ENCODE peak calls at places on chromosome 4, in eight cellular contexts. One of them, this sample, is unnamed.
A peak's percentile ranks its signal among the peaks of the same experiment; 100 is the strongest.

GRCh38 chr4:66575024-66575696 is 904.9 kb upstream of the EPHA5 start:
- DNase-seq in Peyer's patch: no peak
- DNase-seq in PC-3: peak; percentile 98
- DNase-seq in left lung: no peak
- DNase-seq in uterus: peak; percentile 15
- DNase-seq in bronchial epithelial cell: peak; percentile 73
- DNase-seq in right atrium auricular region: no peak
- DNase-seq in tibial artery: no peak
- DNase-seq in this sample: peak; percentile 78

GRCh38 chr4:78069859-78070258 is 12.7 kb downstream of the FRAS1 start:
- DNase-seq in left lung: no peak
- DNase-seq in tibial artery: no peak
- DNase-seq in uterus: no peak
- DNase-seq in right atrium auricular region: no peak
- DNase-seq in Peyer's patch: no peak
- DNase-seq in bronchial epithelial cell: no peak
- DNase-seq in PC-3: no peak
- DNase-seq in this sample: no peak

GRCh38 chr4:17687237-17687857 is 72.9 kb downstream of the MED28 start:
- DNase-seq in uterus: no peak
- DNase-seq in right atrium auricular region: no peak
- DNase-seq in left lung: no peak
- DNase-seq in Peyer's patch: no peak
- DNase-seq in bronchial epithelial cell: no peak
- DNase-seq in PC-3: no peak
- DNase-seq in tibial artery: no peak
- DNase-seq in this sample: no peak

GRCh38 chr4:125323547-125324100 is 8.9 kb downstream of the FAT4 start:
- DNase-seq in left lung: no peak
- DNase-seq in uterus: no peak
- DNase-seq in bronchial epithelial cell: peak; percentile 81
- DNase-seq in right atrium auricular region: no peak
- DNase-seq in Peyer's patch: no peak
- DNase-seq in PC-3: peak; percentile 68
- DNase-seq in tibial artery: no peak
- DNase-seq in this sample: peak; percentile 28

GRCh38 chr4:153204247-153205027 is at the start of gene TRIM2:
- DNase-seq in PC-3: peak; percentile 70
- DNase-seq in right atrium auricular region: peak; percentile 86
- DNase-seq in left lung: peak; percentile 81
- DNase-seq in uterus: peak; percentile 68
- DNase-seq in bronchial epithelial cell: peak; percentile 76
- DNase-seq in tibial artery: peak; percentile 83
- DNase-seq in Peyer's patch: peak; percentile 23
- DNase-seq in this sample: peak; percentile 81

GRCh38 chr4:85737254-85737653 is 262.3 kb downstream of the ARHGAP24 start:
- DNase-seq in Peyer's patch: no peak
- DNase-seq in PC-3: no peak
- DNase-seq in bronchial epithelial cell: no peak
- DNase-seq in left lung: no peak
- DNase-seq in uterus: no peak
- DNase-seq in tibial artery: no peak
- DNase-seq in right atrium auricular region: no peak
- DNase-seq in this sample: no peak

GRCh38 chr4:124685851-124686250 is 26.7 kb downstream of the ANKRD50 start:
- DNase-seq in uterus: no peak
- DNase-seq in left lung: no peak
- DNase-seq in right atrium auricular region: no peak
- DNase-seq in tibial artery: no peak
- DNase-seq in PC-3: no peak
- DNase-seq in Peyer's patch: no peak
- DNase-seq in bronchial epithelial cell: no peak
- DNase-seq in this sample: no peak

GRCh38 chr4:5827108-5828004 is 65.5 kb downstream of the CRMP1 start:
- DNase-seq in left lung: no peak
- DNase-seq in bronchial epithelial cell: no peak
- DNase-seq in PC-3: no peak
- DNase-seq in uterus: no peak
- DNase-seq in Peyer's patch: no peak
- DNase-seq in tibial artery: no peak
- DNase-seq in right atrium auricular region: no peak
- DNase-seq in this sample: no peak

GRCh38 chr4:78483811-78484210 is 67.8 kb upstream of the ANXA3 start:
- DNase-seq in right atrium auricular region: no peak
- DNase-seq in left lung: no peak
- DNase-seq in tibial artery: no peak
- DNase-seq in bronchial epithelial cell: no peak
- DNase-seq in Peyer's patch: no peak
- DNase-seq in uterus: no peak
- DNase-seq in PC-3: no peak
- DNase-seq in this sample: no peak

GRCh38 chr4:8320386-8320750 is 50.8 kb downstream of the HTRA3 start:
- DNase-seq in uterus: no peak
- DNase-seq in Peyer's patch: no peak
- DNase-seq in left lung: peak; percentile 11
- DNase-seq in PC-3: peak; percentile 17
- DNase-seq in bronchial epithelial cell: no peak
- DNase-seq in right atrium auricular region: peak; percentile 54
- DNase-seq in tibial artery: no peak
- DNase-seq in this sample: no peak

GRCh38 chr4:114081783-114082182 is 102.3 kb upstream of the ARSJ start:
- DNase-seq in left lung: no peak
- DNase-seq in bronchial epithelial cell: no peak
- DNase-seq in PC-3: no peak
- DNase-seq in uterus: no peak
- DNase-seq in tibial artery: no peak
- DNase-seq in right atrium auricular region: no peak
- DNase-seq in Peyer's patch: no peak
- DNase-seq in this sample: no peak

GRCh38 chr4:83180469-83180968 is 66.0 kb upstream of the PLAC8 start:
- DNase-seq in right atrium auricular region: no peak
- DNase-seq in uterus: no peak
- DNase-seq in PC-3: no peak
- DNase-seq in Peyer's patch: no peak
- DNase-seq in tibial artery: no peak
- DNase-seq in bronchial epithelial cell: no peak
- DNase-seq in left lung: no peak
- DNase-seq in this sample: no peak

GRCh38 chr4:147822128-147822527 is 90.2 kb downstream of the ARHGAP10 start:
- DNase-seq in PC-3: no peak
- DNase-seq in right atrium auricular region: peak; percentile 90
- DNase-seq in Peyer's patch: peak; percentile 29
- DNase-seq in tibial artery: peak; percentile 92
- DNase-seq in bronchial epithelial cell: peak; percentile 98
- DNase-seq in uterus: peak; percentile 86
- DNase-seq in left lung: peak; percentile 87
- DNase-seq in this sample: peak; percentile 28

GRCh38 chr4:183602444-183603102 is 56.4 kb downstream of the RWDD4 start:
- DNase-seq in left lung: no peak
- DNase-seq in Peyer's patch: no peak
- DNase-seq in uterus: no peak
- DNase-seq in PC-3: no peak
- DNase-seq in bronchial epithelial cell: peak; percentile 38
- DNase-seq in tibial artery: no peak
- DNase-seq in right atrium auricular region: no peak
- DNase-seq in this sample: no peak

GRCh38 chr4:153556441-153556815 is 90.3 kb downstream of the TMEM131L start:
- DNase-seq in uterus: no peak
- DNase-seq in left lung: no peak
- DNase-seq in PC-3: peak; percentile 41
- DNase-seq in right atrium auricular region: no peak
- DNase-seq in tibial artery: no peak
- DNase-seq in Peyer's patch: no peak
- DNase-seq in bronchial epithelial cell: no peak
- DNase-seq in this sample: no peak

GRCh38 chr4:39464886-39465501 is 6.1 kb downstream of the LIAS start:
- DNase-seq in right atrium auricular region: no peak
- DNase-seq in Peyer's patch: no peak
- DNase-seq in tibial artery: no peak
- DNase-seq in bronchial epithelial cell: peak; percentile 58
- DNase-seq in left lung: no peak
- DNase-seq in uterus: no peak
- DNase-seq in PC-3: peak; percentile 32
- DNase-seq in this sample: no peak
- TF ChIP-seq CTCF in right atrium auricular region: no peak
- TF ChIP-seq CTCF in Peyer's patch: no peak
- TF ChIP-seq CTCF in tibial artery: no peak
- TF ChIP-seq CTCF in bronchial epithelial cell: no peak
- TF ChIP-seq CTCF in left lung: no peak
- TF ChIP-seq CTCF in uterus: no peak
- TF ChIP-seq CTCF in PC-3: peak; percentile 43
- TF ChIP-seq CTCF in this sample: no peak

GRCh38 chr4:9949573-9949972 is 71.7 kb downstream of the SLC2A9 start:
- DNase-seq in right atrium auricular region: no peak
- DNase-seq in uterus: no peak
- DNase-seq in left lung: no peak
- DNase-seq in Peyer's patch: no peak
- DNase-seq in PC-3: no peak
- DNase-seq in tibial artery: no peak
- DNase-seq in bronchial epithelial cell: no peak
- DNase-seq in this sample: no peak
- TF ChIP-seq CTCF in right atrium auricular region: no peak
- TF ChIP-seq CTCF in uterus: no peak
- TF ChIP-seq CTCF in left lung: no peak
- TF ChIP-seq CTCF in Peyer's patch: no peak
- TF ChIP-seq CTCF in PC-3: no peak
- TF ChIP-seq CTCF in tibial artery: no peak
- TF ChIP-seq CTCF in bronchial epithelial cell: no peak
- TF ChIP-seq CTCF in this sample: no peak

DNA sequence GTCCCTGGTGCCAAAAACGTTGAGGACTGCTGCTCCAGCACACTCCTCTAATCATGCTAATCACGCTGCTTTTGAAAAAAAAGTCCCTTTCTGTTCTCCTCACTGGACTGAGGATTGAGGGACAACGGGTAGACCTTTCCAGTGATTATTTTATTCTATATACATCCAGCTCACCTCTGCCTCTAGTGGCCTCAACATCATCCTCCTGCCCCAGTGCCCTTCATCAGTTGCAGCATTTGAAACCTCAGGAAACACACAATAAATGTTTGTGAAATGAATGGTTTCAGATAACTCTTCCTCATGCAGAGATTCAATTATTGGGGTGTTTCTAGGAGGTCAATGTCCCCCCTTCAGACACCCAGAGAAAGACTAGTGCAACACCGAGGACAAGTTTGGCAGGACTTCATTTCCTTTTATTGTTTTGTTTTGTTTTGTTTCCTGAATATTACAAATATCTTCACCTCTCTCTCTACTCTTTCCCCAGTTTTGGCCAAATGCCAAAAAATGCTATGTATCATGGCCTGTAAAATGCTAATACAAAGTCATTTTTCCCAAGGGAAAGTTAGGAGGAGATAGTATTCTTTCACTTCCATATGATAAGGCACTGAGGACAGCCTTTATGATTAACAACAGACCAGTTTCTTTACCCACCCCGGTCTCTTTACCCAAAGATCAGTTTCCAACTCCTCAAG is 460.1 kb upstream of the SLIT2 start:
- DNase-seq in bronchial epithelial cell: peak; percentile 20
- DNase-seq in uterus: no peak
- DNase-seq in left lung: no peak
- DNase-seq in Peyer's patch: no peak
- DNase-seq in PC-3: peak; percentile 52
- DNase-seq in tibial artery: no peak
- DNase-seq in right atrium auricular region: no peak
- DNase-seq in this sample: no peak
- TF ChIP-seq CTCF in bronchial epithelial cell: peak; percentile 33
- TF ChIP-seq CTCF in uterus: no peak
- TF ChIP-seq CTCF in left lung: no peak
- TF ChIP-seq CTCF in Peyer's patch: no peak
- TF ChIP-seq CTCF in PC-3: peak; percentile 51
- TF ChIP-seq CTCF in tibial artery: no peak
- TF ChIP-seq CTCF in right atrium auricular region: no peak
- TF ChIP-seq CTCF in this sample: no peak

GRCh38 chr4:64538219-64538618 is 129.0 kb upstream of the TECRL start:
- DNase-seq in Peyer's patch: no peak
- DNase-seq in bronchial epithelial cell: no peak
- DNase-seq in PC-3: peak; percentile 15
- DNase-seq in uterus: no peak
- DNase-seq in left lung: no peak
- DNase-seq in tibial artery: no peak
- DNase-seq in right atrium auricular region: no peak
- DNase-seq in this sample: no peak
- TF ChIP-seq CTCF in Peyer's patch: no peak
- TF ChIP-seq CTCF in bronchial epithelial cell: no peak
- TF ChIP-seq CTCF in PC-3: peak; percentile 58
- TF ChIP-seq CTCF in uterus: no peak
- TF ChIP-seq CTCF in left lung: no peak
- TF ChIP-seq CTCF in tibial artery: no peak
- TF ChIP-seq CTCF in right atrium auricular region: no peak
- TF ChIP-seq CTCF in this sample: no peak

DNA sequence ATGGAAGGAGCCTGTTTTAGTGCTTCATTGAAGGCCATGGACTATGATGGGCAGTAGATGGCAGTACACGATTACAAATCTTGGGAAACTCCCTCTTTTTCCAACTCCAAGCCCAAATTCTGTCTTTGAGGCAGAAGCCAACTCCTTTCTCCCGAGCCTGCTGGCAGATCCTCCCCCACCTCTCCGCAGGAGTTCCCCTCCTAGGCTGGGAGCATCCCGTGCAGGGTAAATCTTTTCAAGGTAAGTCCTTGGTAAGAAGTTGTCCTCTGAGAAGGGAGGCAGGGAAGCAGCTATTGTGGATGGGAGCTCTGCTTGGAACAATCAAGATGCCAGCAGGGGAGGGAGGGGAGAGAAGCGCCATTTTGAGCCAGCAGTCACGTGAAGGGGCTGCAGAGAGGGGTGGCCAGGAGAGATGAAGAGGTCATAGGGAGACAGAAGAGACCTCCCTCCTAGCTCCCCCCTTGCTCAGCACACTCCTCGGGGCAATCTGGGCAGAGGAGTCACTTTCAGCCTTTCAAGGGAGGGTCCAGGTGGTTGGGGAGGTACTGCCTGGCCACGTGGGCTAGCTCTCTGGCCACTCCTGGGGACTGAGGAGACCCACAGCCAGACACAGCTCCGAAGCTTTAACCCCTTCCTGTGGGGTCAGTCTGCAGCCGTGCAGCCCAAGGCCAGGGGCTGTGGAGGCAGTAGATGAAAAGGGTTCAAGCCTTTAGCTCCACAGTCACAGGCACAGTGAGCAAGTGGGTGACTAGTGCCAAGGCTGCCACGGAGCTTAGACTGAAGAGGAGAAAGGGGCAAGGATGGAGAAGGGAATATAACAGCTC is 9.6 kb downstream of the CC2D2A start:
- DNase-seq in uterus: peak; percentile 59
- DNase-seq in bronchial epithelial cell: peak; percentile 82
- DNase-seq in left lung: peak; percentile 42
- DNase-seq in Peyer's patch: no peak
- DNase-seq in right atrium auricular region: no peak
- DNase-seq in PC-3: peak; percentile 81
- DNase-seq in tibial artery: peak; percentile 37
- DNase-seq in this sample: peak; percentile 50
- TF ChIP-seq CTCF in uterus: peak; percentile 69
- TF ChIP-seq CTCF in bronchial epithelial cell: peak; percentile 73
- TF ChIP-seq CTCF in left lung: peak; percentile 54
- TF ChIP-seq CTCF in Peyer's patch: peak; percentile 73
- TF ChIP-seq CTCF in right atrium auricular region: peak; percentile 75
- TF ChIP-seq CTCF in PC-3: peak; percentile 75
- TF ChIP-seq CTCF in tibial artery: peak; percentile 74
- TF ChIP-seq CTCF in this sample: peak; percentile 47